ENCODE peak calls at places on chromosomes 16 and 17, in ten cellular contexts. J is HT-29; V is NCI-H2081; L is A549; P is endodermal cell; U is NCI-H1048; I is HS-27A; X is activated CD4-positive, alpha-beta T cell treated with anti-CD3 and anti-CD28 coated beads, Interleukin-2, amount 50 U/mL, for 1 hour; Z is tibial artery; W is stimulated activated CD8-positive, alpha-beta memory T cell treated with anti-CD3 and anti-CD28 coated beads, Interleukin-4, amount 100 ng/mL, for 1 hour. K is an unnamed sample.

GRCh38 chr16:60271382-60272180 is 1537.5 kb upstream of the GOT2 start:
- DNase-seq in V (no peak), X (no peak), P (no peak), U (no peak), J (no peak), I (no peak), Z (no peak), W (no peak), L (no peak), K (no peak)

GRCh38 chr17:81635973-81636504 is 873 bp downstream of the NPLOC4 start:
- DNase-seq in V (no peak), Z (no peak), X (no peak), P (no peak), J (no peak), L (no peak), W (no peak), U (no peak), I (no peak), K (no peak)

GRCh38 chr16:83615131-83615530 is 192.6 kb upstream of the HSBP1 start:
- DNase-seq in Z (no peak), J (no peak), V (no peak), I (no peak), W (no peak), L (no peak), X (no peak), U (no peak), P (no peak), K (no peak)

GRCh38 chr17:42548070-42548837 is 4.5 kb upstream of the HSD17B1 start:
- DNase-seq in U (peak), Z (no peak), V (peak), W (no peak), J (peak), P (peak), X (peak), I (no peak), L (peak), K (peak)

GRCh38 chr16:17356243-17356933 is 114.4 kb downstream of the XYLT1 start:
- DNase-seq in I (no peak), X (no peak), Z (no peak), W (no peak), U (no peak), L (no peak), J (no peak), V (no peak), P (no peak), K (peak)

GRCh38 chr17:17796787-17797061 is 40.1 kb downstream of the SREBF1 start:
- DNase-seq in J (no peak), X (no peak), L (no peak), V (no peak), P (no peak), W (no peak), U (no peak), I (no peak), Z (no peak), K (no peak)

GRCh38 chr16:11748404-11749254 is 6.0 kb upstream of the TXNDC11 start:
- DNase-seq in I (no peak), V (no peak), Z (no peak), U (no peak), J (peak), X (no peak), P (no peak), W (no peak), L (no peak), K (peak)

GRCh38 chr17:72602517-72603345 is 481.9 kb downstream of the SOX9 start:
- DNase-seq in X (no peak), W (no peak), V (no peak), L (peak), U (no peak), J (peak), I (no peak), P (peak), Z (no peak), K (peak)

GRCh38 chr17:6684881-6685767 is 28.0 kb downstream of the SLC13A5 start:
- DNase-seq in U (no peak), L (no peak), J (no peak), V (no peak), W (no peak), Z (no peak), X (no peak), P (peak), I (no peak), K (no peak)

GRCh38 chr17:57182621-57183020 is 73.7 kb upstream of the MSI2 start:
- DNase-seq in Z (no peak), U (no peak), I (no peak), P (peak), J (no peak), X (no peak), V (no peak), W (no peak), L (no peak), K (no peak)

GRCh38 chr17:50272246-50272645 is 2.0 kb upstream of the TMEM92 start:
- DNase-seq in L (no peak), Z (peak), X (no peak), W (no peak), U (no peak), P (peak), J (no peak), I (no peak), V (no peak), K (no peak)

GRCh38 chr17:56319531-56319930 is 166.3 kb downstream of the ANKFN1 start:
- DNase-seq in J (peak), V (peak), U (peak), Z (no peak), X (no peak), L (peak), I (peak), P (peak), W (no peak), K (no peak)

GRCh38 chr17:49053171-49053829 is 56.1 kb downstream of the IGF2BP1 start:
- DNase-seq in V (no peak), W (no peak), X (no peak), Z (no peak), P (peak), I (no peak), L (no peak), J (no peak), U (no peak), K (no peak)

GRCh38 chr17:869567-870530 is 87.7 kb downstream of the MRM3 start:
- DNase-seq in J (peak), I (no peak), L (peak), P (peak), U (no peak), V (no peak), W (no peak), Z (peak), X (no peak), K (no peak)

GRCh38 chr16:46743232-46743719 is 4.9 kb downstream of the MYLK3 start:
- DNase-seq in I (no peak), Z (peak), U (no peak), W (no peak), X (no peak), V (no peak), L (no peak), P (peak), J (peak), K (no peak)

GRCh38 chr16:4071686-4072561 is 44.3 kb downstream of the ADCY9 start:
- DNase-seq in V (no peak), Z (no peak), W (no peak), J (no peak), X (no peak), U (no peak), L (no peak), I (no peak), P (no peak), K (no peak)

GRCh38 chr17:78576389-78577112 is 645 bp downstream of the DNAH17 start:
- DNase-seq in W (no peak), L (no peak), U (no peak), Z (no peak), V (no peak), J (no peak), X (no peak), I (no peak), P (no peak), K (no peak)

GRCh38 chr16:66058181-66058580 is 308.3 kb upstream of the CDH5 start:
- DNase-seq in L (no peak), X (no peak), W (no peak), J (no peak), I (no peak), V (no peak), P (no peak), Z (no peak), U (no peak), K (no peak)

GRCh38 chr16:30736995-30737793 is 11.0 kb upstream of the PHKG2 start:
- DNase-seq in U (no peak), P (no peak), L (no peak), V (no peak), Z (no peak), I (no peak), W (no peak), J (no peak), X (no peak), K (no peak)

GRCh38 chr17:46000292-46000691 is 1.2 kb downstream of the STH start:
- DNase-seq in P (no peak), I (no peak), J (no peak), X (no peak), Z (no peak), U (no peak), L (no peak), W (no peak), V (no peak), K (no peak)

GRCh38 chr16:56609463-56609921 is 1.1 kb downstream of the MT2A start:
- DNase-seq in X (peak), V (peak), I (peak), W (peak), P (peak), U (no peak), L (peak), J (peak), Z (peak), K (peak)

GRCh38 chr17:48483004-48483403 is 47.8 kb downstream of the HOXB1 start:
- DNase-seq in J (no peak), Z (no peak), P (no peak), U (no peak), X (no peak), V (no peak), W (no peak), L (no peak), I (no peak), K (no peak)

GRCh38 chr17:68085751-68086445 is 50.4 kb downstream of the KPNA2 start:
- DNase-seq in L (no peak), U (no peak), P (no peak), I (no peak), Z (no peak), V (no peak), J (peak), X (no peak), W (no peak), K (no peak)

GRCh38 chr16:82133798-82134197 is 36.2 kb downstream of the MPHOSPH6 start:
- DNase-seq in W (no peak), J (no peak), I (no peak), Z (no peak), V (no peak), L (no peak), U (no peak), P (no peak), X (no peak), K (no peak)

GRCh38 chr17:5703736-5704135 is 119.4 kb upstream of the NLRP1 start:
- DNase-seq in J (no peak), W (no peak), P (peak), X (no peak), I (no peak), Z (no peak), V (no peak), L (no peak), U (no peak), K (no peak)

GRCh38 chr17:63821809-63822208 is 5.4 kb upstream of the PSMC5 start:
- DNase-seq in Z (no peak), J (no peak), V (no peak), X (no peak), L (no peak), P (no peak), W (no peak), U (no peak), I (no peak), K (no peak)

GRCh38 chr16:11796227-11797165 is 562 bp downstream of the ZC3H7A start:
- DNase-seq in J (no peak), L (peak), Z (peak), P (peak), U (no peak), W (no peak), X (peak), V (peak), I (no peak), K (peak)

GRCh38 chr16:87297918-87298631 is 19.1 kb downstream of the C16orf95 start:
- DNase-seq in U (no peak), I (no peak), X (peak), W (no peak), Z (no peak), L (peak), P (peak), J (peak), V (no peak), K (no peak)

GRCh38 chr16:3032624-3033023 is 4.1 kb downstream of the BICDL2 start:
- DNase-seq in I (no peak), P (no peak), X (no peak), J (peak), V (no peak), L (no peak), U (no peak), Z (no peak), W (no peak), K (peak)

GRCh38 chr16:66751135-66751991 is at the start of gene DYNC1LI2:
- DNase-seq in U (peak), I (no peak), V (peak), Z (peak), W (peak), P (peak), L (peak), X (peak), J (peak), K (peak)

GRCh38 chr16:75044800-75045361 is 46.1 kb downstream of the ZNRF1 start:
- DNase-seq in Z (peak), V (no peak), W (no peak), L (no peak), X (no peak), J (no peak), U (no peak), I (no peak), P (no peak), K (no peak)

GRCh38 chr17:12745481-12745880 is 43.8 kb upstream of the ARHGAP44 start:
- DNase-seq in J (no peak), V (no peak), Z (no peak), I (no peak), U (no peak), L (no peak), X (no peak), W (no peak), P (peak), K (no peak)

GRCh38 chr17:68790931-68791330 is 164.3 kb downstream of the ABCA8 start:
- DNase-seq in L (no peak), Z (no peak), P (no peak), U (no peak), X (no peak), J (no peak), W (no peak), V (no peak), I (no peak), K (no peak)

K was measured in mucosa of descending colon.